ENCODE peak calls at places on chromosomes 3 and 15, in four cellular contexts. S is IMR-90, U is H9, G is H1. A is an unnamed sample.

GRCh38 chr15:22954326-22954725 is 25.8 kb downstream of the CYFIP1 start:
- DNase-seq in U (no peak), G (no peak), S (no peak), A (no peak)

GRCh38 chr3:127780536-127781400 is 41.5 kb downstream of the MGLL start:
- DNase-seq in U (no peak), S (no peak), G (no peak), A (no peak)

GRCh38 chr3:195468841-195469240 is 26.0 kb upstream of the ACAP2 start:
- DNase-seq in S (no peak), U (no peak), G (no peak), A (no peak)

GRCh38 chr3:65979731-65980130 is 59.0 kb downstream of the MAGI1 start:
- DNase-seq in G (no peak), U (no peak), S (peak), A (no peak)

GRCh38 chr15:77527164-77527778 is 105.4 kb downstream of the LINGO1 start:
- DNase-seq in S (peak), U (peak), G (no peak), A (peak)

GRCh38 chr3:58111513-58112184 is 99.1 kb downstream of the DNASE1L3 start:
- DNase-seq in U (no peak), S (no peak), G (no peak), A (no peak)

GRCh38 chr15:91098451-91098850 is 1.6 kb upstream of the SV2B start:
- DNase-seq in G (no peak), U (no peak), S (no peak), A (peak)

GRCh38 chr3:114519415-114519814 is 225.6 kb downstream of the TIGIT start:
- DNase-seq in G (no peak), U (peak), S (peak), A (peak)

GRCh38 chr3:185837409-185837808 is 12.6 kb upstream of the IGF2BP2 start:
- DNase-seq in U (no peak), G (no peak), S (peak), A (no peak)

GRCh38 chr15:62940755-62941361 is 101.7 kb upstream of the TPM1 start:
- DNase-seq in U (no peak), G (no peak), S (peak), A (peak)

GRCh38 chr15:81924667-81925183 is 121.1 kb downstream of the MEX3B start:
- DNase-seq in S (no peak), G (no peak), U (no peak), A (no peak)

GRCh38 chr15:48478581-48478980 is 147.4 kb downstream of the DUT start:
- DNase-seq in S (no peak), U (no peak), G (no peak), A (no peak)

GRCh38 chr3:17937081-17937480 is 194.7 kb upstream of the TBC1D5 start:
- DNase-seq in G (no peak), S (no peak), U (no peak), A (no peak)

GRCh38 chr15:82810863-82811421 is 1.5 kb downstream of the WHAMM start:
- DNase-seq in S (no peak), G (no peak), U (no peak), A (no peak)

GRCh38 chr15:66702770-66703539 is 919 bp downstream of the SMAD6 start:
- DNase-seq in S (no peak), G (peak), U (no peak), A (no peak)

GRCh38 chr3:125137432-125138033 is 75.0 kb downstream of the SLC12A8 start:
- DNase-seq in G (no peak), S (peak), U (no peak), A (peak)

GRCh38 chr3:127071597-127072001 is 88.7 kb downstream of the PLXNA1 start:
- DNase-seq in S (no peak), G (no peak), U (no peak), A (no peak)

GRCh38 chr3:17342126-17342525 is 400.3 kb downstream of the TBC1D5 start:
- DNase-seq in U (no peak), G (no peak), S (no peak), A (no peak)

GRCh38 chr3:13047296-13048165 is 25.7 kb downstream of the IQSEC1 start:
- DNase-seq in G (no peak), U (no peak), S (no peak), A (peak)

GRCh38 chr3:136984837-136985236 is 27.1 kb downstream of the IL20RB start:
- DNase-seq in U (no peak), G (no peak), S (peak), A (peak)

GRCh38 chr3:186129206-186129605 is 20.3 kb upstream of the ETV5 start:
- DNase-seq in S (no peak), G (no peak), U (no peak), A (no peak)

GRCh38 chr3:13574083-13574797 is 25.3 kb downstream of the FBLN2 start:
- DNase-seq in G (no peak), U (no peak), S (no peak), A (no peak)

GRCh38 chr3:71926690-71927089 is 141.7 kb upstream of the PROK2 start:
- DNase-seq in U (peak), G (peak), S (no peak), A (peak)

GRCh38 chr3:195450731-195451229 is 8.0 kb upstream of the ACAP2 start:
- DNase-seq in G (peak), S (peak), U (no peak), A (no peak)

GRCh38 chr3:100525753-100526612 is 33.6 kb downstream of the TMEM45A start:
- DNase-seq in G (no peak), U (no peak), S (peak), A (peak)

GRCh38 chr3:25751691-25752090 is 31.6 kb downstream of the NGLY1 start:
- DNase-seq in G (no peak), U (no peak), S (no peak), A (peak)

GRCh38 chr15:100101389-100102089 is 240.2 kb downstream of the ADAMTS17 start:
- DNase-seq in U (no peak), G (no peak), S (no peak), A (no peak)

GRCh38 chr3:111238896-111239295 is 167.3 kb downstream of the NECTIN3 start:
- DNase-seq in U (no peak), S (no peak), G (no peak), A (no peak)

GRCh38 chr15:25900426-25900825 is 37.3 kb upstream of the ATP10A start:
- DNase-seq in S (no peak), G (no peak), U (no peak), A (no peak)

GRCh38 chr15:25901841-25902610 is 38.9 kb upstream of the ATP10A start:
- DNase-seq in S (no peak), G (no peak), U (no peak), A (no peak)

GRCh38 chr15:25897658-25898057 is 34.5 kb upstream of the ATP10A start:
- DNase-seq in S (no peak), G (no peak), U (no peak), A (no peak)

GRCh38 chr15:25900901-25901300 is 37.8 kb upstream of the ATP10A start:
- DNase-seq in G (no peak), S (peak), U (no peak), A (no peak)

DNA sequence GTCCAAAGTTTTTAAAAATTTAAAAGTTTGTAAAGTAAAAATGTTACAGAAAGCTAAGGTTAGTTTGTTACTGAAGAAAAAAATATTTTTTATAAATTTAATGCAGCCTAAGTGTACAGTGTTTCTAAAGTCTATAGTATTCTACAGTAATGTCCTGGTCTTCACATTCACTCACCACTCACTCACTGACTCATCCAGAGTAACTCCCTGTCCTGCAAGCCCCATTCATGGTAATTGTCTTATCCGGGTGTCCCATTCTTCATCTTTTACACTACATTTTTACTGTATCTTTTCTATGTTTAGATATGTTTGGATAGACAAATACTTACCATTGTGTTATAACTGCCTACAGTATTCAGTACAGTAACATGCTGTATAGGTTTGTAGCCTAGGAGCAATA is 36.7 kb upstream of the ATP10A start:
- DNase-seq in S (peak), U (no peak), G (no peak), A (no peak)
- H3K56ac ChIP-seq in S (no peak), U (no peak), G (no peak), A (no peak)

DNA sequence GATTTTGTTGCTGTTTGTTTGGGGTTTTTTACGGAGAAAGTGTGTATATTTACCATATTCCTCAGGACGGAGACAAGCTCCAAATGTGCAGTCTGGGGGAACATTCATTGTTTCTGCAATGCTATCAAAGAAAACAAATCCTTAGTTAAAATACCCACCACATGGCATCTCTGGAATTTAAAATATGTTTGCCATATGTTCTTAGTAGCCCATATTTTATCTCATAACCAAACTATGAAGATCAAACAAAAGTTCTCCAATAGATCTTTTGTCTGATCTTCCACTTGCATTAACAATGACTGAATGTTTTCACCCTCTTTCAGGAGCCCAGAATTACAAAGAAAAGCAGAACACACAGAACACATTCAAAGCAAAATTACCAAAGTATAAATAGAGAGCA is 35.3 kb downstream of the EFHB start:
- DNase-seq in U (no peak), S (peak), G (no peak), A (no peak)
- H3K4me2 ChIP-seq in U (no peak), S (peak), G (no peak), A (no peak)

GRCh38 chr15:92411256-92411655 is 17.6 kb downstream of the ST8SIA2 start:
- DNase-seq in G (no peak), S (no peak), U (no peak), A (no peak)

GRCh38 chr15:92410544-92410943 is 16.9 kb downstream of the ST8SIA2 start:
- DNase-seq in S (no peak), U (no peak), G (no peak), A (no peak)

GRCh38 chr15:92409006-92409405 is 15.3 kb downstream of the ST8SIA2 start:
- DNase-seq in G (no peak), S (no peak), U (no peak), A (peak)

GRCh38 chr15:92407343-92407742 is 13.7 kb downstream of the ST8SIA2 start:
- DNase-seq in G (no peak), S (no peak), U (no peak), A (no peak)

DNA sequence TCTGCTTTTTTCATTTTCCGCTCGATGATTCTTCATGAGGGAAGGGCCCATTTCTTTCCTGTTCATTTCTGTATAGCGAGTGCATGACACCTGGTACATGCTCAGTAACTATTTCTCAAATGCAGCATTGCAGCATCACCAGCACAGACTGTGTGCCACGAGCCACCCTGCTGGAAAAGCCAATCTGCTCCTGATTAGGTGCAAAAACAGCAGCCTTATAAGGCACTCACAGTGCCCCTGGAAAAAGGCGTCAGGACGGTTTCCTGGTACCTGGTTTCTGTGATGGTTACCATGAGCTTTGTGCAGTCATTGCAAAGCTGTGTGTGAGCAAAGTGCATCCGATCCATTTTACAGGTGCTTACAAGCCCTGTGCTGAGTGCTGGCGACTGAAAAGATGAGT is 15.8 kb downstream of the ST8SIA2 start:
- DNase-seq in G (no peak), U (no peak), S (no peak), A (peak)
- H3K56ac ChIP-seq in G (no peak), U (no peak), S (no peak), A (no peak)

GRCh38 chr15:25829075-25829474 is 34.1 kb downstream of the ATP10A start:
- DNase-seq in U (no peak), S (peak), G (no peak), A (peak)

GRCh38 chr15:25832158-25832557 is 31.0 kb downstream of the ATP10A start:
- DNase-seq in U (no peak), S (peak), G (no peak), A (no peak)

GRCh38 chr15:25825215-25825614 is 37.9 kb downstream of the ATP10A start:
- DNase-seq in S (no peak), G (no peak), U (no peak), A (no peak)

DNA sequence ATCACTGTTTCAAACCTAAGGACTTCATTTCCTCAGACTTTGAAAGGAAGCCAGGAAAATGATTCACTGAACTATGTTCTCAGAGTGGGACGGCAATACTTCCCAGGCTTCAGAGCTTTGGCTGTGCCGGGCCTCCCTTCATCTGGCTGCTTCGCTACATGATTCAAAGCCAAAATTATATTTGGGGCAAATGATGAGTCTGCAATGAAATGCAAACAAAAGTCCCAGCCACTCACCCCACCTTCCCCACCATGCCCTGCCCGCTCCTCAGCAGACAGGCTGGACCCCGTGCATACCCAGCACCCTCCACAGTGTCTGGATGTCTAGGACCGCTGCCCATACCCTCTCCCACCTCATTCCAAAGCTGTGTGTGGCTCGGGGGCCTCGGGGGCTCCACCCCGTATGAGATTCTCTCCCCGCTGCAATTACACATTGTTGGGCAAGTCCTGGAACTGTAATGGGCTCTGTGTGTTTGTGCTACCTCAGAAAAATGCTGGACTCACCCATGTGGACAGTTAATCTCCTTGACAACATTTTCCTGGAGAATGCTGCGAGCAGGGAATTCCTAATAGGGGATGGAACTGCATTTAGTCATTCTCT is 32.2 kb downstream of the ATP10A start:
- DNase-seq in S (peak), G (no peak), U (no peak), A (no peak)
- H3K4me2 ChIP-seq in S (peak), G (no peak), U (no peak), A (no peak)